ENCODE peak calls at places on chromosomes 13 and 19, in seven cellular contexts. S, Y, R, J, C, A and M are unnamed samples.

GRCh38 chr19:1455336-1456120 is 5.6 kb downstream of the APC2 start:
- DNase-seq in R (no peak), J (no peak), Y (peak; percentile 67), S (peak; percentile 97), C (peak; percentile 88), A (no peak), M (no peak)

GRCh38 chr13:63691474-63691873 is 2275.8 kb upstream of the PCDH20 start:
- DNase-seq in S (no peak), C (no peak), A (no peak), J (no peak), R (no peak), Y (no peak), M (no peak)

GRCh38 chr19:33362508-33363228 is 10.8 kb upstream of the CEBPG start:
- DNase-seq in A (no peak), C (no peak), Y (no peak), S (no peak), J (no peak), R (no peak), M (no peak)

GRCh38 chr19:58479303-58479702 is 3.2 kb downstream of the ZNF446 start:
- DNase-seq in A (no peak), S (no peak), C (no peak), R (no peak), J (no peak), Y (no peak), M (no peak)

GRCh38 chr13:33296793-33297425 is 11.4 kb upstream of the STARD13 start:
- DNase-seq in J (no peak), R (no peak), S (no peak), Y (no peak), A (no peak), C (no peak), M (no peak)

GRCh38 chr19:32202244-32202643 is 143.2 kb upstream of the ZNF507 start:
- DNase-seq in C (peak; percentile 35), J (no peak), S (peak; percentile 35), Y (no peak), R (no peak), A (no peak), M (no peak)

GRCh38 chr13:74015137-74015536 is 119.1 kb downstream of the KLF12 start:
- DNase-seq in A (no peak), S (no peak), J (no peak), C (no peak), Y (no peak), R (no peak), M (no peak)

GRCh38 chr13:52070929-52071523 is 46.5 kb downstream of the UTP14C start:
- DNase-seq in A (no peak), S (no peak), C (no peak), J (no peak), R (no peak), Y (no peak), M (no peak)

GRCh38 chr19:8363803-8364771 is at the start of gene ANGPTL4:
- DNase-seq in A (peak; percentile 92), Y (peak; percentile 82), J (no peak), S (peak; percentile 85), C (peak; percentile 87), R (peak; percentile 94), M (peak; percentile 71)

GRCh38 chr19:48595171-48595570 is 11.4 kb upstream of the SPACA4 start:
- DNase-seq in S (no peak), R (no peak), Y (no peak), A (no peak), C (no peak), J (no peak), M (no peak)

GRCh38 chr19:33677745-33678426 is 56.1 kb downstream of the CHST8 start:
- DNase-seq in C (no peak), Y (peak; percentile 18), S (peak; percentile 78), A (peak; percentile 38), R (peak; percentile 38), J (no peak), M (no peak)

GRCh38 chr13:40269086-40269485 is 397.4 kb downstream of the FOXO1 start:
- DNase-seq in Y (no peak), C (no peak), S (no peak), J (no peak), A (no peak), R (no peak), M (no peak)

GRCh38 chr13:80707000-80707983 is 366.4 kb upstream of the SPRY2 start:
- DNase-seq in A (no peak), R (no peak), Y (no peak), J (no peak), C (peak; percentile 61), S (no peak), M (no peak)

GRCh38 chr19:15200575-15201364 is at the start of gene NOTCH3:
- DNase-seq in Y (no peak), J (no peak), A (no peak), R (no peak), C (peak; percentile 88), S (peak; percentile 77), M (no peak)

GRCh38 chr19:13401388-13401787 is 104.9 kb downstream of the CACNA1A start:
- DNase-seq in Y (no peak), J (no peak), A (no peak), C (no peak), R (no peak), S (peak; percentile 46), M (no peak)

GRCh38 chr19:9528757-9529336 is 9.6 kb downstream of the ZNF426 start:
- DNase-seq in J (no peak), S (no peak), R (no peak), Y (no peak), A (no peak), C (no peak), M (no peak)

GRCh38 chr13:27534976-27535370 is 84.6 kb upstream of the MTIF3 start:
- DNase-seq in A (no peak), Y (no peak), J (no peak), S (no peak), R (no peak), C (no peak), M (no peak)

GRCh38 chr13:79491715-79492114 is 10.8 kb downstream of the NDFIP2 start:
- DNase-seq in A (no peak), C (no peak), Y (no peak), R (no peak), S (no peak), J (no peak), M (no peak)

GRCh38 chr13:100363351-100363750 is 225.2 kb downstream of the GGACT start:
- DNase-seq in C (no peak), Y (no peak), A (no peak), J (no peak), S (no peak), R (no peak), M (no peak)

DNA sequence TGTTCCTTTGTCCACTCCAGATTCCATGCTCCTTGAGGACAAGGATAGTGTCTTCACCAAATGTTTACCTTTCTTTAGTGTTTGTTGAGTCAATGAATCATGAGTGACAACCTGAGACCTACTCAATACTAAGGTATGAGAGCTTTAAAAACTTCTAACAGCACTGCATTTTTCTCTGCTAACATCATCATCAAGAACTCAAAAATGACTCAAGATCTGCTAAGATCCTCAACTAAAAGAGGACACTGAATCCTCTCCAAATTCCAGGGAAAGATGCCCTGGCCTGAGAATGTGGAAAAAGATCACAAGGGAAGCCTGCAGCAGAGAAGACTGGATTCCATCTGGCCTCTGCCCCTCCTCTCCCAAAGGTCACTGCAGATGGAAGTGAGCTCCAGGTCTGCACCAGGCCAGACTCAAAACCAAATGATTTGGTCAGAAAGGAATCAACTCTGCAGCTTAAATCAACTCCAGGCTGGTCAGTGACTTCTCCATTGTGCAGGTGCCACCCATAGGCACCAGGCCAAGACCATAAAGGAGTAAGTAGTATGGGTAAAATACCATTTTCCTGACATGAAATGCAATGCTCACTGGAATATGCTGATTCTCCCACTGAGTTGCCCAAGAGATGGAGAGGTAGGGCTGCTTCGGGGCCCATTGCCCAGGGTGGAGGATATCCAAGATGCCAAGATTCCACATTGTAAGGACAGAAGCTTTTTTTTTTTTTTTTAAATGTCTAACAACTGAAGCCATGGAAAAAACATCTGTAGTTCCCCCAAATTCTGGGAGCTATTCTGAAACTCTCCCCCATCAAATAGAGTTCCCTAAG is 89.5 kb upstream of the DOCK9 start:
- DNase-seq in A (no peak), C (no peak), R (no peak), J (no peak), Y (no peak), S (no peak), M (no peak)
- TF ChIP-seq EP300 in A (no peak), C (no peak), R (no peak), J (no peak), Y (no peak), S (no peak), M (no peak)

DNA sequence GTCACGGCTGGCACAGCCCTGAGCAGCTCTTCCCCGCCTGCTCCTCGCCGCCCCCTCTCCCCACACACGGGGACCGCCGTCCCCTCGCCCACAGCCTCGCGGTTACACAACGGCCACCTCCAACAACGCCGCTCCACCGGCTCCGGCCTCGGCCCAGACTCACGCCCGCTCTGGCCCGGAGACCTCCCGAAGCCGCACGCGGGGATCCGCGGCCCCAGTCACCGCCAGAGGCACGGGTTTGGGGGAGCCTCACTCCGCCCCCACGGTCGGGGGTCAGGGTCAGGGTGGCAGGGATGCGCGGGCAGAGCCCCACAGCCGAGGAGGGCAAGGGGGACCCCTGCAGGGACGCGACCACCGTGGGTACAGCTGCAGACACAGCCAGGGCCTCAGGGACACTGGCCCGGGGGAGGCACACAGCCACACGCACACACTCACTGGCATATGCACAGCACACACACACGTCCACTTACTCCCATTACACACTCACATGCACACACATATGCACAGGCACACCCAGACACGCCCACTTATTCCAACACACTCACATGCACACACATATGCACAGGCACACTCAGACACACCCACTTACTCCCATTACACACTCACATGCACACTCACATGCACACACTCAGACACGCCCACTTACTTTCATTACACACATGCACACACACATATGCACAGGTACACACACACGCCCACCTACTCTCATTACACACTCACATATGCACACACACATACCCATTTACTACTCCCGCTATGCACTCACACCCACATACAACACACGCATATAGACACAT is 1.6 kb downstream of the TTYH1 start:
- DNase-seq in A (no peak), J (no peak), C (peak; percentile 85), R (no peak), Y (no peak), S (no peak), M (no peak)
- H3K27me3 ChIP-seq in A (peaks cover 78% of the 10 kb centered on the region), J (no peaks in the 10 kb centered on the region), C (peaks cover 8% of the 10 kb centered on the region), R (peaks cover 89% of the 10 kb centered on the region), Y (peaks cover 93% of the 10 kb centered on the region), S (peaks cover 25% of the 10 kb centered on the region), M (no peaks in the 10 kb centered on the region)

DNA sequence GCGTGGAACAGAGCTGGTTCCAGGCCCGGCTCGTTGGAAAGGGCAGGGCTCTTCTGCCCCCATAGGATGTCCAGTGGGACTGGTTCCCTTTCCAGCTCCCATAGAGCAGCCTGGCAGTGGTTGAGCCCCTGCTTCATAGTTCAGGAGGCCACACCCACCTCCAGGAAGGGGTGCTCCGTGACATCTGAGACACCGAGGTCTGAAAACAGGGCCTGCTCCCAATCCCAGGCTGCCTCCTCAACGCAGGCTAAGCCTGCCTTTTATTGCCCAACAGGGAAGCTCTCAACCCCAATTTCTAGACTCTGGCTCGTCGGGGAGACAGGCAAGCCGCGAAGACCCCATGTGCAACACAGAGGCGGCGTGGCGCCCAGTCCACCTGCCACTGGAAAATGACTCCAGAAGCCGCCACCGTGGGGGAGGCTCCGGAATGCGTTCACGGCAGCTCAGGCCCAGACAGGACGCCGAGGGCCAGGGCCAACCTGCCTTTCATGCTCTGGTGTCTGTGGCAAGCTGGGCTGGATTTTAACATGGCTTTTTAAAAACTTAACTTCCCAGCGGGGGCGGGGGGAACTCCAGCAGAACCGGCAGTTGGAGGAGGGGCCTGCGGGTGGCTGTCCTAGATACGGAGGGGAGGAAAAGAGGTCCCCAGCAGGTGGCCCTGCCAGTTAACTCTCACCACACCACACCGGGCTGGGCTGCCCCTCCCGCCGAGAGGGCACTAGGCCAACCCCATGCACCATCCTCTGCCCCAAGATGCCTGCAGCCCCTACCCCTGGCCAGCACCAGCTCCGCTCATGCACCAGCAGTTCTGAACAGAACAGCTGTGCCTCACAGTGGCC is 17.9 kb upstream of the TINCR start:
- DNase-seq in Y (no peak), C (no peak), J (no peak), R (no peak), A (no peak), S (peak; percentile 85), M (no peak)
- TF ChIP-seq POLR2A in Y (no peak), C (no peak), J (peak; percentile 27), R (no peak), A (no peak), S (no peak), M (no peak)

GRCh38 chr13:30617315-30618185 is at the start of gene USPL1:
- DNase-seq in J (peak; percentile 96), Y (peak; percentile 98), A (peak; percentile 99), C (peak; percentile 99), R (peak; percentile 99), S (peak; percentile 94), M (peak; percentile 93)
- TF ChIP-seq EP300 in J (peak; percentile 95), Y (no peak), A (peak; percentile 54), C (no peak), R (peak; percentile 93), S (no peak), M (peak; percentile 100)